ENCODE peak calls at places on chromosomes 12 and 14, in five cellular contexts. D, J, L, F and I are unnamed samples.

GRCh38 chr12:53005215-53005985 is 856 bp upstream of the EIF4B start:
- DNase-seq in D (peak), J (no peak), L (no peak), F (no peak), I (no peak)

GRCh38 chr12:69345742-69346141 is 2.4 kb upstream of the LYZ start:
- DNase-seq in D (no peak), J (no peak), L (no peak), F (no peak), I (no peak)

GRCh38 chr14:92644601-92645515 is 103.6 kb downstream of the LGMN start:
- DNase-seq in D (no peak), J (peak), L (no peak), F (no peak), I (no peak)

GRCh38 chr14:50417853-50418252 is 21.2 kb upstream of the CDKL1 start:
- DNase-seq in D (no peak), J (peak), L (no peak), F (no peak), I (no peak)

GRCh38 chr12:19351346-19351745 is 87.9 kb upstream of the AEBP2 start:
- DNase-seq in D (no peak), J (no peak), L (no peak), F (no peak), I (no peak)

GRCh38 chr14:72679591-72680151 is 214.2 kb downstream of the DPF3 start:
- DNase-seq in D (no peak), J (no peak), L (no peak), F (no peak), I (no peak)

GRCh38 chr12:19382111-19382526 is 57.2 kb upstream of the AEBP2 start:
- DNase-seq in D (no peak), J (peak), L (peak), F (no peak), I (no peak)

GRCh38 chr14:29536886-29537511 is 390.6 kb downstream of the PRKD1 start:
- DNase-seq in D (no peak), J (peak), L (no peak), F (no peak), I (no peak)

GRCh38 chr12:131747771-131748170 is 36.9 kb downstream of the SFSWAP start:
- DNase-seq in D (no peak), J (no peak), L (no peak), F (no peak), I (no peak)

GRCh38 chr14:104383088-104383805 is 196.3 kb upstream of the C14orf180 start:
- DNase-seq in D (peak), J (no peak), L (no peak), F (no peak), I (no peak)

GRCh38 chr14:100213956-100214767 is 24.8 kb upstream of the YY1 start:
- DNase-seq in D (peak), J (peak), L (peak), F (peak), I (peak)

GRCh38 chr14:68345738-68346137 is 447.1 kb downstream of the ZFP36L1 start:
- DNase-seq in D (no peak), J (no peak), L (no peak), F (no peak), I (no peak)

GRCh38 chr14:31261859-31262739 is 54.5 kb upstream of the HECTD1 start:
- DNase-seq in D (no peak), J (peak), L (no peak), F (no peak), I (no peak)

GRCh38 chr12:21248679-21249078 is 86.0 kb downstream of the SLCO1A2 start:
- DNase-seq in D (no peak), J (peak), L (peak), F (no peak), I (no peak)
- TF ChIP-seq CTCF in D (no peak), J (no peak), L (no peak), F (peak), I (peak)

GRCh38 chr14:95979339-95980042 is 59.7 kb upstream of the C14orf132 start:
- DNase-seq in D (no peak), J (no peak), L (no peak), F (no peak), I (no peak)
- TF ChIP-seq CTCF in D (no peak), J (no peak), L (peak), F (peak), I (peak)

GRCh38 chr14:46259536-46259935 is 392.0 kb downstream of the RPL10L start:
- DNase-seq in D (no peak), J (no peak), L (no peak), F (no peak), I (no peak)
- TF ChIP-seq CTCF in D (no peak), J (no peak), L (no peak), F (no peak), I (no peak)

GRCh38 chr12:120774169-120774916 is 48.7 kb downstream of the ACADS start:
- DNase-seq in D (no peak), J (no peak), L (no peak), F (no peak), I (no peak)

GRCh38 chr12:120771097-120771496 is 45.5 kb downstream of the ACADS start:
- DNase-seq in D (no peak), J (no peak), L (no peak), F (peak), I (no peak)

DNA sequence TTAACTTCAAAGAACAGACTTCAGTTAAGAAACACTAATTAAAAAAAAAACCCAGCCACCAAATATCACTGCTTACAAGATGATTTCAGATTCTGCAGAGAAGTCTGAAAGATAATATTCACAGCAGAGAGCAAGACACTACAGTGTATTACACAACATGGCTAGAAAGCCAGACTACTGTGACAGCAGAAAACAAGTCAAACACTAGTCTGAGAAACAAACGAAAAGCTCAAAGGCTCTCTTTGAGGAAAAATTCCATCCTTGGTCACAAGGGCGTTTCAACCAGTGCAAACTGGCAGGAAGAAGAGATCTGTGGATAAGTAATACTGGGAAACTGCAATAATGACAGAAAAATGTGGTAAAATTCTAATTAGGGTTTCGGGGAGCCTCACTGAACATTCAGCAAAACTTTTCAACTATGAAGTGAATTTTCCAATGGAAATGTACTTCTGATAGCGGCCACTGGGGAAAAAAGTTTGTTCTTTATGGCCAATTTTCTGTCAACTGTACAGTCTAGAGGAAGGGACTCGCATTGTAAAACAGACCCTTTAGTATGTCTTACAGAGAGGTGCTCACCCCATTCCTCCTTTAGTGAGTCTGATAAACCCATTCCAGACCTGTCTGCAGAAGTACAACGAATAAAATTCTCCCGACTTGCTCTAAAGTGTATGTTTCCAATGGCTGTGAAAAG is 50.4 kb downstream of the ACADS start:
- DNase-seq in D (no peak), J (no peak), L (no peak), F (no peak), I (no peak)
- TF ChIP-seq CTCF in D (peak), J (no peak), L (no peak), F (peak), I (peak)

GRCh38 chr12:49295087-49296001 is at the start of gene PRPH:
- DNase-seq in D (peak), J (no peak), L (no peak), F (no peak), I (no peak)

GRCh38 chr12:49298160-49298559 is 3.2 kb downstream of the PRPH start:
- DNase-seq in D (no peak), J (no peak), L (no peak), F (no peak), I (no peak)

GRCh38 chr12:49297695-49298060 is 2.7 kb downstream of the PRPH start:
- DNase-seq in D (no peak), J (no peak), L (no peak), F (no peak), I (no peak)

GRCh38 chr12:49296034-49296835 is 1.3 kb downstream of the PRPH start:
- DNase-seq in D (peak), J (no peak), L (peak), F (peak), I (no peak)

DNA sequence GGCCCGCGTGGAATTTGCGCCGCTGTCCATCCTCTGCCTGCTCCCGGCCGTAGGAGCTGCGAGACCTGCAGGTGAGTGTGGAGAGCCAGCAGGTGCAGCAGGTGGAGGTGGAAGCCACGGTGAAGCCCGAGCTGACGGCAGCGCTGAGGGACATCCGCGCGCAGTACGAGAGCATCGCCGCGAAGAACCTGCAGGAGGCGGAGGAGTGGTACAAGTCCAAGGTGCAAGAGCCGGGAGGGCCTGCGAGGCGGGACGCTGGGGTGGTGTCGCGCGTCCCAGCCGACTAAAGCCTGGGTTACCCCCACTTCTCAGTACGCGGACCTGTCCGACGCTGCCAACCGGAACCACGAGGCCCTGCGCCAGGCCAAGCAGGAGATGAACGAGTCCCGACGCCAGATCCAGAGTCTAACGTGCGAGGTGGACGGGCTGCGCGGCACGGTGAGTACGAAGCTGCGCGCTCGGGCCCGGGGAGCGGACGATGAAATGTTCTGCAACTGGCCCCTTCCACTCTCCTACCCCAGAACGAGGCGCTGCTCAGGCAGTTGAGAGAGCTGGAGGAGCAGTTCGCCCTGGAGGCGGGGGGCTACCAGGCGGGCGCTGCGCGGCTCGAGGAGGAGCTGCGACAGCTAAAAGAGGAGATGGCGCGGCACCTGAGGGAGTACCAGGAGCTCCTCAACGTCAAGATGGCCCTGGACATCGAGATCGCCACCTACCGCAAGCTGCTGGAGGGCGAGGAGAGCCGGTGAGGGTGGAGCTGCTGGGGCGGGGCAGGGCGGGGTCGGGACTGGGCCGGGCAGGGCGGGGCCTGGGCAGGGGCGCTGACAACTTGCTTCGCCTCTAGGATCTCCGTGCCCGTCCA is 2.1 kb downstream of the PRPH start:
- DNase-seq in D (peak), J (no peak), L (peak), F (no peak), I (no peak)
- TF ChIP-seq CTCF in D (no peak), J (no peak), L (peak), F (no peak), I (peak)

DNA sequence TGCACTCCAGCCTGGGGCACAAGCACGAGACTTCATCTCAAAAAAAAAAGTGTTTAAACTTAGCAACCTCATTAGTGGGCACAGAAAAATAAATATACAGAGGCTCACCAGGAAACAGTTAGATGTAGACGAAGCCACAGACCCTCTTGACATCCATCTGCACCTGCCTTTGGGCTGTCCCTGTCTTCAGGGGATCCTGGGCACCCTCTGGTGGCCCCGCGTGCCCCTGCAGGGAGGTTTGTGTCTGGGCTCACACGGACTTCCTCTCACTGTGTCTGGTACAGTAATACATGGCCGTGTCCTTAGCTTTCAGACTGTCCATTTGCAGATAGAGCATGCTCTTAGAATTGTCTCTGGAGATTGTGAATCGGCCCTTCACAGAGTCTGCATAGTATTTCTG is 916.5 kb downstream of the TMEM121 start:
- DNase-seq in D (no peak), J (no peak), L (no peak), F (no peak), I (no peak)
- TF ChIP-seq CTCF in D (no peak), J (no peak), L (no peak), F (no peak), I (no peak)

DNA sequence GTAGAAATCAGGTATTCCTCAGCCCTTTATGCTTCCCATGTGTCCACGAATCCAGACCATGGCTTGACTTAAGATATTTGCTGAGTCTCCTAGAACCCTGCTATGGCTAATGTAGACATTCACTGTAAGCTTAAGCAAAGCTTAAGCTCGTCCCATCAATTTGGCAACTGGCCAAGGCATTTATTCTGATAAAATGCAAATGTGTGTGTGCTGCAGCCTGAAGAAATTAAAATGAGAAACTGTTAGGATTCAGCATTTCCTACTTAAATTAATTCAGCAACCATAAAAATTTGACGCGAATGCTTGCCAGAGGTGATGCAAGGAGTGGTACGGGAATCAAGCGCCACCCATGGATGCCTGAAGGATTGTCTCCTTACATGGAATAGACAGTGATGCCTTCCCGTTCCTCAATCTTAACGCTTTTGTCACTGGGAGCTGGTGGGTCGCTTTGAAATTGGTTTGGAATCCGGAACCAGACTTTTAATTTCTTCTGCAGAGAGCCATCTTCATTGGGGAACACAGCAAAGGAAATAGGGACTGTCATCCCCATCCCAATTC is 13.2 kb downstream of the HEBP1 start:
- DNase-seq in D (no peak), J (no peak), L (no peak), F (no peak), I (no peak)
- TF ChIP-seq CTCF in D (no peak), J (no peak), L (no peak), F (no peak), I (no peak)

DNA sequence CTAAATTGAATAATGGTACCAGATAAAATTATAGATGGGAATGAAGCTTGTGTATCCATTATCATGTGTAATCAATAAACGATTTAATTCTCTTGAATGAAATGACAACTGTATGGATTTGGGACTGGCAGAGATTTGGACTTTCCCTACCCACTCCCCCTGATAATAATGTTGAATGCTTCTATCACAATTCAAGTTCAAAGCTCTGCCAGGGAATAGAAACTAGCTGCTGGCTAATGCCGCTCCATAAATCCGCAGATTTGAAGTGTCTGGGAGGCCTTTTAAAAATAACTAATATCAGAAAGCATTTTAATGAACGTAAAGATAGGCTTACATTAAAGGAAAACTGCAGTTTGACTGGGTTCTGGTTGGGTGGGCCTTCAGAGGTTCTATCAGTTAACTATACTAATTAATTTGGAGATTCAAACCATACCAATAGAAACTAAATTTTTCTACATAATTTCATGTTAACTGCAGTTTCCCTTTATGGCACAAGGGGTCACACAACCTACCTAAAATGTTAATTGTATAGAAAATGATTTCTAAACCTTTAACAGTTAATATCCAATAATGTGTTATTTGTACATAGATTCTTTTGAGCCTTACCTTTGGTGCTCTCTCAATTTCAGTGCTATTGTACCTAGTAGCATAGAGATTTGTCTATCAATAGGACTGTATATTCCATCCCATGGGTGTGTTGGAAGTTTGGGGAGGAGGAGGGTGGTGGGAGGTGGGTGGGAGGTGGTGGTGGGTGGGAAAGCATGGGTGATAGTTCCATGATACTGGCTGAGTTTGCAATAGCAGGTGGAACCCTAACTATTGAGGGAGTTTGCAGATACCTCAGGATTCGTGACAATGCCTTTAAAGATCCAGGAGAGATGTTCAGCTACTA is 4.9 kb downstream of the HNRNPA1 start:
- DNase-seq in D (no peak), J (no peak), L (no peak), F (no peak), I (no peak)
- TF ChIP-seq CTCF in D (no peak), J (peak), L (peak), F (peak), I (peak)

GRCh38 chr12:64696065-64696741 is 63.0 kb downstream of the GNS start:
- DNase-seq in D (no peak), J (peak), L (no peak), F (no peak), I (no peak)
- TF ChIP-seq CTCF in D (peak), J (peak), L (no peak), F (peak), I (peak)